ENCODE peak calls at places on chromosomes 11 and 22, in ten cellular contexts. J is body of pancreas, Y is heart left ventricle, H is astrocyte of the spinal cord, Z is progenitor cell of endocrine pancreas, M is OCI-LY7, S is K562, W is dorsolateral prefrontal cortex, D is chondrocyte, N is IMR-90. U is an unnamed sample.

GRCh38 chr11:9745411-9746211 is 81.7 kb downstream of the SWAP70 start:
- DNase-seq in D (no peak), W (no peak), Y (no peak), J (no peak), S (no peak), M (peak; percentile 74), Z (no peak), N (no peak), H (no peak), U (no peak)

GRCh38 chr11:1759151-1759850 is 4.4 kb downstream of the CTSD start:
- DNase-seq in Z (no peak), M (no peak), S (no peak), Y (no peak), J (no peak), W (no peak), N (no peak), H (no peak), D (peak; percentile 92), U (no peak)

GRCh38 chr11:1121343-1122331 is 36.1 kb upstream of the MUC5AC start:
- DNase-seq in D (no peak), M (no peak), H (no peak), Y (no peak), W (peak; percentile 26), S (no peak), J (no peak), N (peak; percentile 17), Z (peak; percentile 9), U (no peak)

GRCh38 chr11:64366751-64367150 is 7.8 kb downstream of the RPS6KA4 start:
- DNase-seq in D (no peak), H (no peak), Z (no peak), M (no peak), Y (no peak), N (peak; percentile 28), W (no peak), S (no peak), J (no peak), U (no peak)

GRCh38 chr11:109697140-109697843 is 275.3 kb downstream of the C11orf87 start:
- DNase-seq in H (peak; percentile 57), S (peak; percentile 22), Z (no peak), N (peak; percentile 50), J (no peak), M (peak; percentile 47), W (no peak), Y (no peak), D (peak; percentile 54), U (no peak)

GRCh38 chr11:64744544-64745218 is 739 bp upstream of the RASGRP2 start:
- DNase-seq in J (no peak), M (no peak), N (no peak), H (no peak), W (no peak), Z (no peak), D (no peak), S (peak; percentile 88), Y (no peak), U (no peak)

GRCh38 chr11:116282481-116282880 is 490.3 kb downstream of the BUD13 start:
- DNase-seq in D (no peak), N (no peak), W (no peak), Y (no peak), M (no peak), Z (no peak), H (no peak), S (no peak), J (no peak), U (no peak)

GRCh38 chr11:119335655-119336543 is 1.6 kb downstream of the RNF26 start:
- DNase-seq in Y (no peak), S (no peak), J (no peak), W (no peak), D (no peak), M (no peak), N (no peak), Z (no peak), H (no peak), U (no peak)

GRCh38 chr11:89491141-89491690 is at the start of gene NOX4:
- DNase-seq in H (peak; percentile 76), S (no peak), Z (peak; percentile 62), M (no peak), Y (peak; percentile 47), W (peak; percentile 32), J (peak; percentile 22), D (peak; percentile 97), N (peak; percentile 48), U (no peak)

GRCh38 chr22:50490531-50491308 is 4.1 kb downstream of the MIOX start:
- DNase-seq in M (peak; percentile 35), Z (no peak), Y (no peak), J (no peak), N (no peak), W (no peak), H (no peak), S (no peak), D (no peak), U (no peak)

DNA sequence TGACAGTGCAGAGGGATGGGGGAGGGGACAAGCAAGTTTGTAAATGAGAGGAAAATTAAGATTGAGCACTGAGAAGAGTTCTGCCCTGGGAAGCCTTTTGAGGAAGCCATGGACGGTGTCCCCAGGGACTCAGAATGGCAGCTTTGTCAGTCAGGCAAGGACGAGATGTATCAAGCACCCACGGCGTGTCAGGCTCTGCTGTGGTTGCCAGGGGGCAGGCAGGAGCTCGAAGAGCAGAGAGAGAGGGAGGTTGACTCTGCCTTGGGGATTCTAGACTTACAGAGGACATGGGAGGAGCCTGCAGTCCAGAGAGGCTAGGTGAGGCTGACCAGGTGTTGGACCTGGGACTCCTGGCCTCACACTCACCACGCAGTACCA is 29.1 kb upstream of the SYT7 start:
- DNase-seq in D (no peak), Z (no peak), H (no peak), M (peak; percentile 13), J (peak; percentile 57), S (no peak), N (no peak), W (no peak), Y (no peak), U (no peak)
- TF ChIP-seq CTCF in D (peak; percentile 54), Z (peak; percentile 43), H (peak; percentile 12), M (no peak), J (peak; percentile 46), S (peak; percentile 27), N (peak; percentile 26), W (peak; percentile 10), Y (peak; percentile 23), U (no peak)

DNA sequence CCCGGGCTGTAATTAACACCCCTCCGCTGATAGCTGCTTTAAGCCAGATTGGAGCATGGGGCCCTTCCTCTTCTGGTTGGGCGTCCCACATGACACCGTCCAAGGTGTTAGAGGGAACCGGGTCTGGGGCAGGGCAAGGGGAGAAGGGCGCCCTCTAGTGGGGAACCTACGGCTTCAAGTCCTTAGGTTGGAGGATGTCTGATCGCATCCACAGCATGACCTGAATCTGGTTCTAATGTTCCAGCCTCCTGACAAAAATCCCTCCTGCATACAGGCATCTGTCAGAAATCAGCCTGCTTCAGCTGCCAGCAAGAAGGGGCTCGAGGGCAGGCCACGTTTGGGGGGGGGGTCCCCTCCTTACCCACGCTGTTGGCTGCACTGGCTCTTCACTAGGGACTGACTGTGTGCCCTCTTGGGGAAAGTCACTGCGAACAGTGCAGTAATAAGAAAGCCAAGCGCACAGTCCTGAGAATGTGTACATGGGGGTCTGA is 94.2 kb upstream of the TBCEL start:
- DNase-seq in Y (peak; percentile 22), J (peak; percentile 38), W (no peak), N (peak; percentile 26), D (no peak), M (peak; percentile 73), S (peak; percentile 83), Z (peak; percentile 23), H (peak; percentile 8), U (peak; percentile 48)
- TF ChIP-seq CTCF in Y (peak; percentile 28), J (peak; percentile 34), W (peak; percentile 64), N (peak; percentile 47), D (peak; percentile 75), M (peak; percentile 89), S (peak; percentile 61), Z (peak; percentile 65), H (peak; percentile 72), U (peak; percentile 77)

GRCh38 chr22:23856721-23857605 is 712 bp upstream of the SLC2A11 start:
- DNase-seq in Z (peak; percentile 41), H (peak; percentile 24), D (no peak), W (no peak), M (peak; percentile 47), N (peak; percentile 46), Y (peak; percentile 38), J (peak; percentile 55), S (no peak), U (peak; percentile 70)
- TF ChIP-seq CTCF in Z (peak; percentile 33), H (no peak), D (no peak), W (no peak), M (no peak), N (peak; percentile 9), Y (peak; percentile 5), J (no peak), S (no peak), U (no peak)

GRCh38 chr11:105860105-105860504 is 161.9 kb downstream of the MSANTD4 start:
- DNase-seq in Z (no peak), N (no peak), S (no peak), M (no peak), Y (no peak), H (no peak), W (no peak), D (no peak), J (no peak), U (no peak)

GRCh38 chr11:105856954-105857353 is 165.1 kb downstream of the MSANTD4 start:
- DNase-seq in Y (no peak), W (no peak), M (no peak), Z (no peak), S (no peak), H (no peak), D (no peak), J (no peak), N (no peak), U (no peak)

GRCh38 chr11:105862736-105863367 is 159.2 kb downstream of the MSANTD4 start:
- DNase-seq in Z (no peak), N (peak; percentile 68), W (no peak), H (peak; percentile 65), J (no peak), D (no peak), M (peak; percentile 47), Y (no peak), S (no peak), U (no peak)

GRCh38 chr11:105861225-105861624 is 160.8 kb downstream of the MSANTD4 start:
- DNase-seq in J (no peak), W (no peak), Z (no peak), H (no peak), S (no peak), M (no peak), N (peak; percentile 6), Y (no peak), D (no peak), U (no peak)
- TF ChIP-seq CTCF in J (no peak), W (no peak), Z (peak; percentile 32), H (peak; percentile 43), S (no peak), M (no peak), N (peak; percentile 41), Y (no peak), D (peak; percentile 49), U (peak; percentile 27)

GRCh38 chr22:44801476-44801875 is 49.1 kb downstream of the ARHGAP8 start:
- DNase-seq in S (no peak), H (no peak), M (no peak), W (no peak), J (no peak), D (no peak), N (no peak), Y (no peak), Z (no peak), U (no peak)
- TF ChIP-seq CTCF in S (no peak), H (no peak), M (no peak), W (no peak), J (no peak), D (no peak), N (no peak), Y (no peak), Z (no peak), U (no peak)